ENCODE peak calls at places on chromosomes 6 and 20, in four cellular contexts. O, H, W and S are unnamed samples.

GRCh38 chr6:151095538-151096254 is 144.1 kb upstream of the AKAP12 start:
- DNase-seq in H (no peak), W (no peak), O (no peak), S (no peak)

GRCh38 chr20:60219984-60220540 is 261.8 kb downstream of the CDH26 start:
- DNase-seq in W (no peak), H (no peak), O (no peak), S (no peak)

GRCh38 chr6:111771629-111772028 is 101.6 kb downstream of the FYN start:
- DNase-seq in O (no peak), W (no peak), H (no peak), S (no peak)

GRCh38 chr6:118856301-118856700 is 37.7 kb upstream of the ASF1A start:
- DNase-seq in W (no peak), H (no peak), O (no peak), S (no peak)

GRCh38 chr20:60652615-60653014 is 599.4 kb upstream of the CDH4 start:
- DNase-seq in O (no peak), W (no peak), H (no peak), S (no peak)

GRCh38 chr6:21997414-21998037 is 299.3 kb downstream of the PRL start:
- DNase-seq in H (no peak), W (no peak), O (no peak), S (no peak)

GRCh38 chr20:5745416-5745968 is 4.7 kb upstream of the SHLD1 start:
- DNase-seq in W (no peak), O (no peak), H (no peak), S (no peak)

GRCh38 chr20:57389695-57390603 is 1.2 kb upstream of the RBM38 start:
- DNase-seq in H (no peak), O (no peak), W (peak; percentile 54), S (no peak)

GRCh38 chr6:64955435-64955848 is 751.6 kb downstream of the EYS start:
- DNase-seq in W (no peak), O (no peak), H (no peak), S (no peak)

GRCh38 chr6:44650947-44651346 is 263.4 kb downstream of the CDC5L start:
- DNase-seq in H (no peak), O (no peak), W (no peak), S (no peak)

GRCh38 chr6:151007069-151007468 is 141.6 kb downstream of the MTHFD1L start:
- DNase-seq in W (no peak), O (no peak), H (no peak), S (no peak)

GRCh38 chr6:141788096-141788495 is 344.6 kb upstream of the GJE1 start:
- DNase-seq in O (no peak), W (no peak), H (no peak), S (no peak)

DNA sequence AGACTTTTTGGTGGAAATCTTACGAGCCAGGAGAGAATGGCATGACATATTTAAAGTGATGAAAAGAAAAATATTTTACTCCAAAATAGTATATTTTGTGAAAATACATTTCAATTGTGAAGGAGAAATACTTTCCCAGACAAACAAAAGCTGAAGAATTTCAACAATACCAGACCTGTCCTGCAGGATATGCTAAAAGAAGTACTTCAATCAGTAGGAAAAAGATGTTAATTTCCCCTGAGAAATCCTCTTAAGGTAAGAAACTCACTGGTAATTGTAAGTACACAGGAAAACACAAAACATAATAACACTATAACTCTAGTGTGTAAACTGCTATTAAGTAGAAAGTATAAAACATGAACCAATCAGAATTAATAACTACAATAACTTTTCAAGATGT is 341.8 kb upstream of the GJE1 start:
- DNase-seq in W (no peak), H (no peak), O (no peak), S (no peak)
- TF ChIP-seq CTCF in W (no peak), H (no peak), O (no peak), S (no peak)

GRCh38 chr6:157236040-157236725 is 87.1 kb downstream of the TMEM242 start:
- DNase-seq in O (no peak), H (no peak), W (peak; percentile 25), S (no peak)

GRCh38 chr6:157233156-157233555 is 90.2 kb downstream of the TMEM242 start:
- DNase-seq in W (no peak), O (no peak), H (no peak), S (no peak)

GRCh38 chr6:157238346-157238745 is 85.0 kb downstream of the TMEM242 start:
- DNase-seq in W (no peak), H (no peak), O (no peak), S (no peak)

GRCh38 chr6:157233686-157234085 is 89.6 kb downstream of the TMEM242 start:
- DNase-seq in O (no peak), W (no peak), H (no peak), S (no peak)

DNA sequence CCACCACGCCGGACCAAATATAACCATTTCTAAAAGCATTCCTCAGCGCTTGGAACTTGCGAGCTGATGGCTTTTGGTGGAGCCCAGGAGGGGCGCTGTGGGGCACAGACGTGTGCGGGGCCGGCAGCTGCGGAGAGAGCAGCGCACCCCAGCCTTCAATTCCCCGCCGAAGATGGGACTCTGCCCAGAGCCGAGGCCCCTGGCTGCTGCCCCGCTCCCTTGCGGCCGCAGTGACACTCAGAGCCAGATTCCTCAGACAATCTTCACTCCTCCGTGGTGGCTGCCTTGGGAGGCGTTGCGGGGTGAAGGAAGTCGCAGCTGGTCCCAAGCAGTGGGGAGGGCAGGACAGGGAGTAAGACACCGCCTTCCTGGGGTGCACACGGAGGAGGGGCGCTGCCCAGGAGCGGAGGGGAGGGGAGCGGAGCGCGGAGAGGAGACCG is 87.7 kb downstream of the TMEM242 start:
- DNase-seq in W (peak; percentile 33), H (no peak), O (no peak), S (peak; percentile 34)
- TF ChIP-seq CTCF in W (peak; percentile 58), H (peak; percentile 68), O (peak; percentile 62), S (peak; percentile 78)

GRCh38 chr6:42230320-42231034 is 12.8 kb upstream of the MRPS10 start:
- DNase-seq in O (no peak), H (no peak), W (no peak), S (no peak)
- TF ChIP-seq CTCF in O (no peak), H (no peak), W (no peak), S (peak; percentile 50)

DNA sequence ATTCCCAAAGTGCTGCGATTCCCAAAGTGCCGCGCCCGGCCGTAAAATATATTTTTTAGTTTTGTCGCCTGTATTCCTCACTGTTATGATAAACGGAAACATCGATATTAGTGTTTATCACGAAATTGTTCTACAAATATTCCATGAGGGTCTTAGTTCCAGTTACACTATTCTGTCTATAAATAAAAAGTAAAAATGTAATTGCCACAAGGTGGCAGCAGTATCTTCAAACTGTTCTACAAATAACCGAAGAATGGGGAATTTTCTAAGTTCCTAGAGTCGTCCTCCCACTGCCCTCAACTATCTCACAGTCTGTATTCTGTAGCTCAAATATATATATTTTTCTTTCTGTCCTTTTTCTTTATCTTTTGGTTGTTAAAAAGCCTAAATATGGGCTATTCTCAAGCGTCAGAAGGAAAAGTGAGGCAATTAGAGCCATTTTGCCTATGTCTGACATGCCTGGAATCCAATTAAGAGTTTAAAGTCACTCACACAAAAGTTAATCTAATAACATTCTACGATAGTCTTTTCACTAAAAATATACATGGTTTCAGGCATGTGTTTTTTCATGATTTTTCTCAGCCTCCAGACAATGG is 14.1 kb upstream of the FAM162B start:
- DNase-seq in H (no peak), O (peak; percentile 11), W (no peak), S (no peak)
- TF ChIP-seq CTCF in H (peak; percentile 38), O (peak; percentile 21), W (no peak), S (peak; percentile 69)

DNA sequence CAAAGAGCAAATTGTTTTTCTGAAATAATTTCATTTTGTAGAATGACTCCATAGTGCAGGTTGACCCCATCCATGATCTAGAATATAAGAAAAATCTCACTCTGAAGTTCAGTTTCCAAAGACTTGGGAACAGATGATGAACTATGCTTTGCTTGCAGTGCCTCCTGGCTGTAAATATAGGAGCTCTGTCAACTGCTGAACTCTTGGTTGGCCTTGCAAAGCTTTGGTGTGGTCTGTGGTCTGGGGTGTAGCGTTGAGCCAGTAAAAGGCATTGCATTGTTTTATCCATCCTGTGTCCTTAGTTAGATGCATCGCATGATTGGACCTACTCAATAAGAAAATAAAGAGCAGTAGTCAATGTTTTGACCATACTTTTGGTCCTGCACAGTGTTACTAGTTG is 104.0 kb downstream of the PLCB4 start:
- DNase-seq in H (no peak), W (no peak), O (no peak), S (no peak)
- TF ChIP-seq CTCF in H (no peak), W (no peak), O (peak; percentile 10), S (no peak)

GRCh38 chr6:3162565-3163247 is 5.4 kb upstream of the TUBB2A start:
- DNase-seq in W (peak; percentile 29), H (peak; percentile 53), O (no peak), S (peak; percentile 61)

GRCh38 chr6:3165631-3166534 is 8.5 kb upstream of the TUBB2A start:
- DNase-seq in O (no peak), W (no peak), H (no peak), S (no peak)

GRCh38 chr6:3163248-3163594 is 5.9 kb upstream of the TUBB2A start:
- DNase-seq in O (no peak), W (no peak), H (no peak), S (no peak)

GRCh38 chr6:3162067-3162497 is 4.7 kb upstream of the TUBB2A start:
- DNase-seq in O (no peak), W (no peak), H (no peak), S (no peak)

GRCh38 chr6:3164388-3164787 is 7.0 kb upstream of the TUBB2A start:
- DNase-seq in H (no peak), O (no peak), W (no peak), S (no peak)
- TF ChIP-seq CTCF in H (no peak), O (no peak), W (no peak), S (no peak)

DNA sequence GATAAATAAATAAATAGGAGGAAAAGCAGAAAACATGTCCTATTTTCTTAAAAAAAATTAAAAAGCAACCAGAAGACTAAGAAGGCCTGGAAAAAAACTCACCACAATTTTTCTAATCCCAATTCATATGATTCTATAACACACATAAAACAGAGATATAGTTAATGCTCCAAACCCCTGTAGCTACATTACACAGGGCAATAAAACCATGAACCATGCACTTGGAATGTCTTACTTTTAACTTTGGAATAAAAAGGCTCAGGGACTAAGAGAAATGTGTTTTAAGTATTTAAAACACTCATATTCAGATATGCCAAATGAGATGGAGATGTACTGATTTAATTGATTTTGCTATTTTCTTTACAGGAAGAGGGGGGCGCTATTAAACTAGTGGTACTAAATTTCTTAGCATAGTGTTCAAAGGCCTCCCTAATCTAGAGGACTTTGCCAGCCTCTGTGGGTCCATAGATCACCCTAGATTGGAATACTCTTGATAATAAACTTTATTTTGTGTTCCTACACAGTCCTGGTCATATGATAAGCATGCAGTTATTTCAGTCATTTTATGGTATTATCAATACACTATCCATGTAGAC is 30.3 kb upstream of the GCM1 start:
- DNase-seq in W (no peak), H (no peak), O (no peak), S (no peak)
- TF ChIP-seq CTCF in W (no peak), H (no peak), O (no peak), S (no peak)

GRCh38 chr6:13919861-13920260 is 4.9 kb upstream of the RNF182 start:
- DNase-seq in O (no peak), H (no peak), W (no peak), S (no peak)
- TF ChIP-seq CTCF in O (no peak), H (no peak), W (no peak), S (no peak)

GRCh38 chr6:2037230-2037926 is 208.0 kb downstream of the GMDS start:
- DNase-seq in H (no peak), O (no peak), W (no peak), S (no peak)
- TF ChIP-seq CTCF in H (no peak), O (no peak), W (no peak), S (no peak)

GRCh38 chr6:53992522-53992921 is 118.7 kb upstream of the MLIP start:
- DNase-seq in O (no peak), W (no peak), H (no peak), S (no peak)
- TF ChIP-seq CTCF in O (no peak), W (no peak), H (no peak), S (no peak)